ENCODE peak calls at places on chromosome 11, in ten cellular contexts. One of them, this sample, is unnamed.

GRCh38 chr11:77435972-77436371 is 37.9 kb downstream of the PAK1 start:
- DNase-seq in psoas muscle: no peak
- DNase-seq in osteocyte: no peak
- DNase-seq in A549: no peak
- DNase-seq in A673: no peak
- DNase-seq in foreskin fibroblast: no peak
- DNase-seq in neural crest cell: no peak
- DNase-seq in PC-3: no peak
- DNase-seq in AG10803: no peak
- DNase-seq in colonic mucosa: no peak
- DNase-seq in this sample: no peak

GRCh38 chr11:74754507-74755255 is 6.0 kb downstream of the RNF169 start:
- DNase-seq in psoas muscle: no peak
- DNase-seq in osteocyte: no peak
- DNase-seq in A549: peak
- DNase-seq in A673: peak
- DNase-seq in foreskin fibroblast: peak
- DNase-seq in neural crest cell: no peak
- DNase-seq in PC-3: peak
- DNase-seq in AG10803: peak
- DNase-seq in colonic mucosa: no peak
- DNase-seq in this sample: peak

GRCh38 chr11:94028436-94028835 is 7.3 kb downstream of the HEPHL1 start:
- DNase-seq in psoas muscle: no peak
- DNase-seq in osteocyte: no peak
- DNase-seq in A549: peak
- DNase-seq in A673: no peak
- DNase-seq in foreskin fibroblast: peak
- DNase-seq in neural crest cell: no peak
- DNase-seq in PC-3: peak
- DNase-seq in AG10803: peak
- DNase-seq in colonic mucosa: no peak
- DNase-seq in this sample: peak

GRCh38 chr11:1226226-1226961 is 3.5 kb downstream of the MUC5B start:
- DNase-seq in psoas muscle: peak
- DNase-seq in osteocyte: peak
- DNase-seq in A549: no peak
- DNase-seq in A673: no peak
- DNase-seq in foreskin fibroblast: no peak
- DNase-seq in neural crest cell: no peak
- DNase-seq in PC-3: no peak
- DNase-seq in AG10803: no peak
- DNase-seq in colonic mucosa: peak
- DNase-seq in this sample: no peak

GRCh38 chr11:123302751-123303195 is 107.7 kb upstream of the CLMP start:
- DNase-seq in psoas muscle: no peak
- DNase-seq in osteocyte: no peak
- DNase-seq in A549: peak
- DNase-seq in A673: peak
- DNase-seq in foreskin fibroblast: peak
- DNase-seq in neural crest cell: no peak
- DNase-seq in PC-3: peak
- DNase-seq in AG10803: peak
- DNase-seq in colonic mucosa: no peak
- DNase-seq in this sample: peak

GRCh38 chr11:123360267-123360936 is 69.7 kb upstream of the GRAMD1B start:
- DNase-seq in psoas muscle: no peak
- DNase-seq in osteocyte: peak
- DNase-seq in A549: no peak
- DNase-seq in A673: no peak
- DNase-seq in foreskin fibroblast: no peak
- DNase-seq in neural crest cell: no peak
- DNase-seq in PC-3: no peak
- DNase-seq in AG10803: no peak
- DNase-seq in colonic mucosa: no peak
- DNase-seq in this sample: no peak

GRCh38 chr11:7555067-7555699 is 41.4 kb downstream of the PPFIBP2 start:
- DNase-seq in psoas muscle: peak
- DNase-seq in osteocyte: no peak
- DNase-seq in A549: no peak
- DNase-seq in A673: no peak
- DNase-seq in foreskin fibroblast: peak
- DNase-seq in neural crest cell: no peak
- DNase-seq in PC-3: peak
- DNase-seq in AG10803: no peak
- DNase-seq in colonic mucosa: peak
- DNase-seq in this sample: no peak

GRCh38 chr11:79066456-79067354 is 374.1 kb downstream of the TENM4 start:
- DNase-seq in psoas muscle: no peak
- DNase-seq in osteocyte: no peak
- DNase-seq in A549: no peak
- DNase-seq in A673: peak
- DNase-seq in foreskin fibroblast: no peak
- DNase-seq in neural crest cell: no peak
- DNase-seq in PC-3: no peak
- DNase-seq in AG10803: no peak
- DNase-seq in colonic mucosa: no peak
- DNase-seq in this sample: no peak

GRCh38 chr11:128021304-128022006 is 565.9 kb downstream of the ETS1 start:
- DNase-seq in psoas muscle: no peak
- DNase-seq in osteocyte: no peak
- DNase-seq in A549: no peak
- DNase-seq in A673: no peak
- DNase-seq in foreskin fibroblast: peak
- DNase-seq in neural crest cell: no peak
- DNase-seq in PC-3: no peak
- DNase-seq in AG10803: peak
- DNase-seq in colonic mucosa: no peak
- DNase-seq in this sample: no peak

GRCh38 chr11:24697722-24698121 is 200.9 kb downstream of the LUZP2 start:
- DNase-seq in psoas muscle: no peak
- DNase-seq in osteocyte: no peak
- DNase-seq in A549: no peak
- DNase-seq in A673: no peak
- DNase-seq in foreskin fibroblast: peak
- DNase-seq in neural crest cell: no peak
- DNase-seq in PC-3: peak
- DNase-seq in AG10803: no peak
- DNase-seq in colonic mucosa: no peak
- DNase-seq in this sample: no peak

GRCh38 chr11:128476031-128476430 is 111.3 kb downstream of the ETS1 start:
- DNase-seq in psoas muscle: no peak
- DNase-seq in osteocyte: no peak
- DNase-seq in A549: no peak
- DNase-seq in A673: no peak
- DNase-seq in foreskin fibroblast: no peak
- DNase-seq in neural crest cell: no peak
- DNase-seq in PC-3: no peak
- DNase-seq in AG10803: no peak
- DNase-seq in colonic mucosa: no peak
- DNase-seq in this sample: no peak

GRCh38 chr11:43270468-43270867 is 41.3 kb upstream of the API5 start:
- DNase-seq in psoas muscle: no peak
- DNase-seq in osteocyte: no peak
- DNase-seq in A549: no peak
- DNase-seq in A673: no peak
- DNase-seq in foreskin fibroblast: no peak
- DNase-seq in neural crest cell: no peak
- DNase-seq in PC-3: no peak
- DNase-seq in AG10803: no peak
- DNase-seq in colonic mucosa: no peak
- DNase-seq in this sample: no peak

GRCh38 chr11:116787786-116788486 is at the start of gene ZPR1:
- DNase-seq in psoas muscle: peak
- DNase-seq in osteocyte: peak
- DNase-seq in A549: peak
- DNase-seq in A673: peak
- DNase-seq in foreskin fibroblast: peak
- DNase-seq in neural crest cell: peak
- DNase-seq in PC-3: peak
- DNase-seq in AG10803: peak
- DNase-seq in colonic mucosa: peak
- DNase-seq in this sample: no peak

GRCh38 chr11:61111786-61112517 is 9.7 kb downstream of the CD5 start:
- DNase-seq in psoas muscle: no peak
- DNase-seq in osteocyte: no peak
- DNase-seq in A549: no peak
- DNase-seq in A673: no peak
- DNase-seq in foreskin fibroblast: no peak
- DNase-seq in neural crest cell: no peak
- DNase-seq in PC-3: no peak
- DNase-seq in AG10803: no peak
- DNase-seq in colonic mucosa: no peak
- DNase-seq in this sample: no peak

GRCh38 chr11:70314730-70315129 is 44.2 kb downstream of the PPFIA1 start:
- DNase-seq in psoas muscle: no peak
- DNase-seq in osteocyte: no peak
- DNase-seq in A549: no peak
- DNase-seq in A673: no peak
- DNase-seq in foreskin fibroblast: no peak
- DNase-seq in neural crest cell: no peak
- DNase-seq in PC-3: no peak
- DNase-seq in AG10803: no peak
- DNase-seq in colonic mucosa: no peak
- DNase-seq in this sample: no peak

GRCh38 chr11:10455637-10456487 is 798 bp downstream of the AMPD3 start:
- DNase-seq in psoas muscle: peak
- DNase-seq in osteocyte: peak
- DNase-seq in A549: peak
- DNase-seq in A673: no peak
- DNase-seq in foreskin fibroblast: peak
- DNase-seq in neural crest cell: no peak
- DNase-seq in PC-3: peak
- DNase-seq in AG10803: peak
- DNase-seq in colonic mucosa: peak
- DNase-seq in this sample: no peak

GRCh38 chr11:120339394-120339890 is 3.2 kb downstream of the ARHGEF12 start:
- DNase-seq in psoas muscle: no peak
- DNase-seq in osteocyte: no peak
- DNase-seq in A549: no peak
- DNase-seq in A673: peak
- DNase-seq in foreskin fibroblast: peak
- DNase-seq in neural crest cell: no peak
- DNase-seq in PC-3: peak
- DNase-seq in AG10803: peak
- DNase-seq in colonic mucosa: peak
- DNase-seq in this sample: no peak

GRCh38 chr11:46238967-46239800 is 38.3 kb upstream of the CREB3L1 start:
- DNase-seq in psoas muscle: peak
- DNase-seq in osteocyte: peak
- DNase-seq in A549: peak
- DNase-seq in A673: peak
- DNase-seq in foreskin fibroblast: peak
- DNase-seq in neural crest cell: peak
- DNase-seq in PC-3: peak
- DNase-seq in AG10803: peak
- DNase-seq in colonic mucosa: peak
- DNase-seq in this sample: no peak

DNA sequence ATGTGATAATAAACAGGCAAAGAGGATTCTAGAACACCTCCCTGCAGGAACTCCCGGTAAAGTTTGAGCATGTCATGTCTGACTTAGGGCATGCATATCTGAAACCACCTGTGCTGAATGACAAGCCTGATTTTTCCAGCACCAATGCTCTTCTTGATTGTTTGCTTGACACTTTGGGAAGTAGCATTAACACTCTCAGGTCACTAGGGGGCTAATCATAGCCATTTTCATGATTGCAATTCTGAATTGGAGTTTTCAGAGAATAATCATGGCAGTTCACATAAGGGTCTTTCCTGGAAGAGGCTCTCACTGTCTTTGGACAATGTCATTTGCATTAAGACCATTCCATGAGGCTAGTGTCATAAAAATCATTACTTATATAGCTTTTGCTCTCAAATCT is 234.4 kb upstream of the MTNR1B start:
- DNase-seq in psoas muscle: no peak
- DNase-seq in osteocyte: no peak
- DNase-seq in A549: no peak
- DNase-seq in A673: peak
- DNase-seq in foreskin fibroblast: no peak
- DNase-seq in neural crest cell: no peak
- DNase-seq in PC-3: no peak
- DNase-seq in AG10803: no peak
- DNase-seq in colonic mucosa: no peak
- DNase-seq in this sample: no peak
- TF ChIP-seq CTCF in psoas muscle: no peak
- TF ChIP-seq CTCF in osteocyte: peak
- TF ChIP-seq CTCF in A549: no peak
- TF ChIP-seq CTCF in A673: peak
- TF ChIP-seq CTCF in foreskin fibroblast: peak
- TF ChIP-seq CTCF in neural crest cell: peak
- TF ChIP-seq CTCF in PC-3: peak
- TF ChIP-seq CTCF in AG10803: peak
- TF ChIP-seq CTCF in colonic mucosa: no peak
- TF ChIP-seq CTCF in this sample: peak

DNA sequence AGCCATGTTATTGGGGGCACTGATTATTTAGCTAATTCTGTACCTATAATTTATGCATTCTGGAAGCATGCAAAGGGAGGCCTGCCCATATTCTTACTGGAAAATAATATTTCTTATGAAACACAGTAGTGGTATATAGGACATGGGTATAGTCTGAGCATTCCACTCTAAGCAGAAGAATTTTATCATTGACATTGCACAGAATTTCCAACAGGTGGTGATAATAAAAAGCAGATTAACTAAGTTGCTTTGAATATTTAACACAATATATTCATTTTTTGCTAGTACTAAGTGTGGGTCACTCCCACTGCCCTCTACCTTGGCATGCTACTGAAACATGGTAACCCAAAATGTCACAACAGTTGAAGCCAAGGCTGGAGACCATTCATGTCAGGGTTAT is 728.8 kb upstream of the FAT3 start:
- DNase-seq in psoas muscle: no peak
- DNase-seq in osteocyte: no peak
- DNase-seq in A549: no peak
- DNase-seq in A673: no peak
- DNase-seq in foreskin fibroblast: no peak
- DNase-seq in neural crest cell: no peak
- DNase-seq in PC-3: no peak
- DNase-seq in AG10803: no peak
- DNase-seq in colonic mucosa: no peak
- DNase-seq in this sample: no peak
- TF ChIP-seq CTCF in psoas muscle: no peak
- TF ChIP-seq CTCF in osteocyte: no peak
- TF ChIP-seq CTCF in A549: no peak
- TF ChIP-seq CTCF in A673: peak
- TF ChIP-seq CTCF in foreskin fibroblast: no peak
- TF ChIP-seq CTCF in neural crest cell: no peak
- TF ChIP-seq CTCF in PC-3: peak
- TF ChIP-seq CTCF in AG10803: no peak
- TF ChIP-seq CTCF in colonic mucosa: no peak
- TF ChIP-seq CTCF in this sample: no peak

GRCh38 chr11:102794382-102794781 is 3.6 kb downstream of the MMP1 start:
- DNase-seq in psoas muscle: no peak
- DNase-seq in osteocyte: no peak
- DNase-seq in A549: peak
- DNase-seq in A673: peak
- DNase-seq in foreskin fibroblast: peak
- DNase-seq in neural crest cell: no peak
- DNase-seq in PC-3: peak
- DNase-seq in AG10803: peak
- DNase-seq in colonic mucosa: no peak
- DNase-seq in this sample: no peak
- TF ChIP-seq CTCF in psoas muscle: peak
- TF ChIP-seq CTCF in osteocyte: peak
- TF ChIP-seq CTCF in A549: peak
- TF ChIP-seq CTCF in A673: peak
- TF ChIP-seq CTCF in foreskin fibroblast: peak
- TF ChIP-seq CTCF in neural crest cell: peak
- TF ChIP-seq CTCF in PC-3: peak
- TF ChIP-seq CTCF in AG10803: peak
- TF ChIP-seq CTCF in colonic mucosa: no peak
- TF ChIP-seq CTCF in this sample: peak

GRCh38 chr11:72534859-72535547 is 100.7 kb upstream of the CLPB start:
- DNase-seq in psoas muscle: no peak
- DNase-seq in osteocyte: no peak
- DNase-seq in A549: peak
- DNase-seq in A673: no peak
- DNase-seq in foreskin fibroblast: peak
- DNase-seq in neural crest cell: no peak
- DNase-seq in PC-3: peak
- DNase-seq in AG10803: peak
- DNase-seq in colonic mucosa: no peak
- DNase-seq in this sample: no peak
- TF ChIP-seq CTCF in psoas muscle: no peak
- TF ChIP-seq CTCF in osteocyte: no peak
- TF ChIP-seq CTCF in A549: no peak
- TF ChIP-seq CTCF in A673: no peak
- TF ChIP-seq CTCF in foreskin fibroblast: peak
- TF ChIP-seq CTCF in neural crest cell: peak
- TF ChIP-seq CTCF in PC-3: peak
- TF ChIP-seq CTCF in AG10803: peak
- TF ChIP-seq CTCF in colonic mucosa: no peak
- TF ChIP-seq CTCF in this sample: no peak

This sample was measured in astrocyte of the cerebellum.